ENCODE peak calls at places on chromosomes 3 and 15, in eight cellular contexts. O is neural progenitor cell, Q is colonic mucosa, D is kidney, E is IMR-90, F is H9, Z is MM.1S, U is PC-3. B is an unnamed sample.
A peak's percentile ranks its signal among the peaks of the same experiment; 100 is the strongest.

GRCh38 chr3:14605070-14605469 is 46.5 kb upstream of the CCDC174 start:
- DNase-seq in O (no peak), Q (no peak), D (no peak), E (peak; percentile 51), F (no peak), Z (no peak), U (peak; percentile 39), B (no peak)

GRCh38 chr3:158770254-158771017 is 31.4 kb upstream of the MFSD1 start:
- DNase-seq in O (no peak), Q (no peak), D (no peak), E (peak; percentile 93), F (no peak), Z (peak; percentile 77), U (peak; percentile 52), B (no peak)

GRCh38 chr3:46812237-46812791 is 50.9 kb downstream of the MYL3 start:
- DNase-seq in O (peak; percentile 89), Q (peak; percentile 78), D (peak; percentile 90), E (peak; percentile 29), F (peak; percentile 92), Z (peak; percentile 44), U (no peak), B (peak; percentile 94)

GRCh38 chr3:13071695-13072094 is 1.5 kb downstream of the IQSEC1 start:
- DNase-seq in O (no peak), Q (no peak), D (no peak), E (no peak), F (no peak), Z (no peak), U (no peak), B (no peak)

GRCh38 chr3:192553707-192554106 is 173.6 kb downstream of the FGF12 start:
- DNase-seq in O (peak; percentile 15), Q (no peak), D (no peak), E (no peak), F (no peak), Z (no peak), U (no peak), B (no peak)

GRCh38 chr3:159548675-159549335 is 439.8 kb upstream of the IL12A start:
- DNase-seq in O (no peak), Q (no peak), D (no peak), E (peak; percentile 77), F (no peak), Z (no peak), U (peak; percentile 67), B (no peak)

GRCh38 chr15:69760263-69760855 is 307.7 kb downstream of the RPLP1 start:
- DNase-seq in O (no peak), Q (no peak), D (no peak), E (peak; percentile 60), F (no peak), Z (peak; percentile 21), U (no peak), B (no peak)

GRCh38 chr15:81400640-81401236 is 26.7 kb upstream of the TMC3 start:
- DNase-seq in O (peak; percentile 53), Q (no peak), D (no peak), E (peak; percentile 65), F (no peak), Z (peak; percentile 64), U (peak; percentile 73), B (no peak)

GRCh38 chr15:70713547-70714414 is 49.6 kb downstream of the UACA start:
- DNase-seq in O (peak; percentile 33), Q (no peak), D (no peak), E (peak; percentile 34), F (no peak), Z (no peak), U (no peak), B (no peak)

GRCh38 chr3:27720899-27721716 is 1.0 kb downstream of the EOMES start:
- DNase-seq in O (peak; percentile 64), Q (no peak), D (peak; percentile 80), E (no peak), F (peak; percentile 64), Z (no peak), U (peak; percentile 40), B (peak; percentile 90)

GRCh38 chr3:72490688-72491430 is 357.4 kb downstream of the SHQ1 start:
- DNase-seq in O (peak; percentile 39), Q (no peak), D (no peak), E (no peak), F (peak; percentile 53), Z (no peak), U (no peak), B (peak; percentile 75)

GRCh38 chr15:59453474-59454215 is 15.7 kb downstream of the FAM81A start:
- DNase-seq in O (no peak), Q (no peak), D (no peak), E (no peak), F (no peak), Z (no peak), U (no peak), B (no peak)

GRCh38 chr15:51726302-51727073 is 11.0 kb downstream of the LYSMD2 start:
- DNase-seq in O (peak; percentile 66), Q (peak; percentile 34), D (no peak), E (peak; percentile 93), F (peak; percentile 90), Z (no peak), U (peak; percentile 86), B (peak; percentile 93)

GRCh38 chr3:4394048-4394447 is 73.0 kb downstream of the SUMF1 start:
- DNase-seq in O (no peak), Q (no peak), D (no peak), E (peak; percentile 28), F (no peak), Z (no peak), U (no peak), B (no peak)

GRCh38 chr15:63478243-63478642 is 26.1 kb upstream of the USP3 start:
- DNase-seq in O (no peak), Q (no peak), D (no peak), E (no peak), F (no peak), Z (no peak), U (no peak), B (peak; percentile 43)

GRCh38 chr15:63481105-63481810 is 23.1 kb upstream of the USP3 start:
- DNase-seq in O (no peak), Q (no peak), D (peak; percentile 15), E (peak; percentile 53), F (no peak), Z (no peak), U (peak; percentile 54), B (peak; percentile 50)

GRCh38 chr15:63482874-63483323 is 21.5 kb upstream of the USP3 start:
- DNase-seq in O (no peak), Q (no peak), D (no peak), E (no peak), F (no peak), Z (no peak), U (no peak), B (no peak)

GRCh38 chr15:63483521-63484371 is 20.6 kb upstream of the USP3 start:
- DNase-seq in O (no peak), Q (no peak), D (no peak), E (no peak), F (no peak), Z (peak; percentile 33), U (no peak), B (no peak)

GRCh38 chr15:63480441-63480821 is 24.0 kb upstream of the USP3 start:
- DNase-seq in O (no peak), Q (no peak), D (peak; percentile 7), E (no peak), F (no peak), Z (no peak), U (no peak), B (peak; percentile 42)
- H3K9ac ChIP-seq in O (no peak overlapping the region), Q (no peak overlapping the region), D (no peak overlapping the region), E (no peak overlapping the region), F (no peak overlapping the region), Z (peak overlapping the region; percentile 49), U (no peak overlapping the region), B (no peak overlapping the region)

DNA sequence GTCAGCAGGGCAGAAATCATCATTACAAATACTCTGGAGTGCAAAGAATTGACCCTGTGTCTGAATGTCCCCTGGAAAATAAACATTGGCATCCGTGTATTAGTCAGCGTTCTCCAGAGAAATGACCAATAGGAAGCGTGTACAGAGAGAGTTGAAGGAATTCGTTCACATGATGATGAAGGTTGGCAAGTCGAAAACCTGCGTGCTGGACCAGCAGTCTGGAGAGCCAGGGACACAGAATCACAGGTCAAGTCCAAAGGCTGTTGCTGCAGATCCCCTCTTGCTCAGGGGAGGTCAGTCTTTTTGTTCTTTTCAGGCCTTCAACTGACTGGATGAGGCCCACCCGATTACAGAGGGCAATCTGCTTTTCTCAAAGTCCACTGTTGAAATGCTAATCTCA is 16.6 kb downstream of the GP9 start:
- DNase-seq in O (no peak), Q (no peak), D (no peak), E (peak; percentile 80), F (no peak), Z (no peak), U (peak; percentile 23), B (no peak)
- TF ChIP-seq CTCF in O (no peak), Q (no peak), D (no peak), E (no peak), F (no peak), Z (no peak), U (no peak), B (no peak)

GRCh38 chr15:90562669-90563068 is 32.9 kb downstream of the CRTC3 start:
- DNase-seq in O (no peak), Q (no peak), D (no peak), E (no peak), F (no peak), Z (no peak), U (no peak), B (no peak)

GRCh38 chr15:90558182-90558581 is 28.5 kb downstream of the CRTC3 start:
- DNase-seq in O (no peak), Q (peak; percentile 72), D (no peak), E (no peak), F (no peak), Z (no peak), U (no peak), B (no peak)

GRCh38 chr15:90559119-90559518 is 29.4 kb downstream of the CRTC3 start:
- DNase-seq in O (no peak), Q (no peak), D (no peak), E (no peak), F (no peak), Z (no peak), U (no peak), B (no peak)

GRCh38 chr15:90561344-90562244 is 31.9 kb downstream of the CRTC3 start:
- DNase-seq in O (no peak), Q (no peak), D (no peak), E (peak; percentile 81), F (no peak), Z (no peak), U (no peak), B (no peak)

DNA sequence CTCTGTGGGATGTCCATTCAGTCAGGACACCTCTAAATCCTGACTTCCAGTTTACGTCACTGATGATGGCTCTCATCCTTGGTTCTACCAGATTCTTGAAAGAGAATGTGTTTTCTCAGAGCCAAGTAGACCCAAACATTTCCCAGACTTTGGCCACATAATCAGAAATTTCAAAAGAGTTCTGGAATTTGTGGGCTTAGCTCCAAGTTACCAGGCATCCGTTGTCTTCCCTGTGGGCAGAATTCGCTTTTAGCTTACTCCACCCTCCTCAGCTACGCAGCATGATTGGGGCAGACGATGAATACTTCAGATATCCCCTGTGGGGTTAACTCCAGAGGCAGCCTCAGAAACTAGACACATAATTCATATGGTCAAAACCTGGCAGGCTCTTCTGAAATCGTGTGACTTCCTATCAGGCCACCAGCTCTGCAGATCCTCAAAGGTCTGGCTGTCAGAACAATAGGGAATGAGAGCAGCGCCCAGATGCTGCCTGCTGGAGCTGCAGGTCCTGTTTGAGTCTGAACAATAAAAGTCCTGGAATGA is 30.6 kb downstream of the CRTC3 start:
- DNase-seq in O (peak; percentile 48), Q (peak; percentile 40), D (no peak), E (peak; percentile 96), F (no peak), Z (no peak), U (no peak), B (no peak)
- H3K4me1 ChIP-seq in O (peaks cover 37% of the 10 kb centered on the region), Q (peaks cover 31% of the 10 kb centered on the region), D (peaks cover 31% of the 10 kb centered on the region), E (peaks cover 39% of the 10 kb centered on the region), F (no peaks in the 10 kb centered on the region), Z (no peaks in the 10 kb centered on the region), U (no peaks in the 10 kb centered on the region), B (peaks cover 15% of the 10 kb centered on the region)

GRCh38 chr3:195197764-195198423 is 73.1 kb downstream of the XXYLT1 start:
- DNase-seq in O (no peak), Q (no peak), D (peak; percentile 25), E (peak; percentile 90), F (no peak), Z (no peak), U (peak; percentile 90), B (peak; percentile 12)
- H3K9ac ChIP-seq in O (no peak overlapping the region), Q (no peak overlapping the region), D (no peak overlapping the region), E (peak overlapping the region; percentile 12), F (no peak overlapping the region), Z (no peak overlapping the region), U (peak overlapping the region; percentile 14), B (no peak overlapping the region)

B was measured in endodermal cell.